ENCODE peak calls at places on chromosomes 4 and X, in eight cellular contexts. H, W, T, A, G, Y, P and C are unnamed samples.

GRCh38 chr4:15805583-15806517 is 27.7 kb downstream of the CD38 start:
- DNase-seq in P (no peak), T (no peak), G (peak; percentile 77), W (no peak), Y (peak; percentile 31), H (no peak), A (no peak), C (no peak)

GRCh38 chr4:130023088-130023487 is 927.1 kb downstream of the C4orf33 start:
- DNase-seq in W (no peak), G (no peak), A (no peak), T (no peak), H (no peak), Y (no peak), P (no peak), C (no peak)

GRCh38 chr4:77636902-77637301 is 31.3 kb downstream of the CXCL13 start:
- DNase-seq in A (no peak), T (no peak), Y (peak; percentile 44), G (peak; percentile 49), P (no peak), W (peak; percentile 72), H (no peak), C (no peak)

GRCh38 chr4:8291036-8291682 is 21.6 kb downstream of the HTRA3 start:
- DNase-seq in P (no peak), W (no peak), T (peak; percentile 3), Y (no peak), A (peak; percentile 11), H (no peak), G (no peak), C (no peak)

GRCh38 chrX:16702700-16703599 is 9.5 kb downstream of the CTPS2 start:
- DNase-seq in T (no peak), A (no peak), Y (no peak), W (peak; percentile 26), G (no peak), H (no peak), P (no peak), C (no peak)

GRCh38 chr4:169902658-169903345 is 123.4 kb downstream of the MFAP3L start:
- DNase-seq in T (no peak), P (no peak), G (no peak), Y (no peak), H (no peak), A (no peak), W (no peak), C (no peak)

GRCh38 chr4:6856391-6856790 is 53.2 kb upstream of the TBC1D14 start:
- DNase-seq in P (no peak), G (no peak), W (no peak), H (no peak), T (no peak), Y (no peak), A (no peak), C (no peak)

GRCh38 chrX:30777575-30777974 is 111.5 kb downstream of the TAB3 start:
- DNase-seq in W (no peak), A (no peak), P (no peak), Y (no peak), T (no peak), G (no peak), H (no peak), C (no peak)

GRCh38 chr4:80831383-80832361 is 198.8 kb upstream of the BMP3 start:
- DNase-seq in G (no peak), A (no peak), P (no peak), T (no peak), Y (no peak), H (no peak), W (no peak), C (no peak)

GRCh38 chr4:6250235-6250983 is 19.2 kb upstream of the WFS1 start:
- DNase-seq in H (no peak), W (no peak), Y (no peak), P (no peak), G (peak; percentile 84), A (no peak), T (no peak), C (no peak)

GRCh38 chr4:122305853-122306252 is 73.0 kb upstream of the ADAD1 start:
- DNase-seq in H (no peak), P (no peak), G (no peak), Y (no peak), A (no peak), W (no peak), T (no peak), C (no peak)

GRCh38 chr4:77605210-77605902 is at the start of gene CXCL13:
- DNase-seq in H (no peak), T (no peak), Y (no peak), P (no peak), A (no peak), W (no peak), G (no peak), C (no peak)

GRCh38 chr4:155974476-155974749 is 20.7 kb upstream of the CTSO start:
- DNase-seq in Y (no peak), H (no peak), T (no peak), G (no peak), A (no peak), P (no peak), W (no peak), C (no peak)

GRCh38 chrX:48508400-48509244 is at the start of gene PORCN:
- DNase-seq in Y (peak; percentile 84), T (peak; percentile 84), W (peak; percentile 88), G (peak; percentile 82), A (peak; percentile 86), P (peak; percentile 78), H (peak; percentile 79), C (peak; percentile 52)

GRCh38 chrX:17674611-17675010 is 62.7 kb upstream of the SCML1 start:
- DNase-seq in T (no peak), P (no peak), G (no peak), A (no peak), H (no peak), W (no peak), Y (no peak), C (no peak)

GRCh38 chr4:8247047-8247930 is 22.3 kb upstream of the HTRA3 start:
- DNase-seq in Y (peak; percentile 70), H (peak; percentile 96), A (peak; percentile 76), P (no peak), G (peak; percentile 52), T (peak; percentile 80), W (peak; percentile 26), C (no peak)

GRCh38 chr4:116499-116898 is 7.8 kb upstream of the ZNF718 start:
- DNase-seq in W (no peak), H (no peak), G (no peak), Y (no peak), T (no peak), P (no peak), A (no peak), C (no peak)

GRCh38 chr4:163495900-163496299 is 1.4 kb downstream of the TMA16 start:
- DNase-seq in T (no peak), H (no peak), G (no peak), Y (no peak), W (no peak), P (no peak), A (no peak), C (no peak)

GRCh38 chrX:66328950-66329596 is 165.0 kb downstream of the HEPH start:
- DNase-seq in W (no peak), H (no peak), P (no peak), Y (no peak), T (no peak), A (no peak), G (no peak), C (no peak)
- H3K9me3 ChIP-seq in W (no peaks in the 10 kb centered on the region), H (peaks cover 4% of the 10 kb centered on the region), P (peaks cover 7% of the 10 kb centered on the region), Y (no peaks in the 10 kb centered on the region), T (peaks cover 3% of the 10 kb centered on the region), A (no peaks in the 10 kb centered on the region), G (no peaks in the 10 kb centered on the region), C (no peaks in the 10 kb centered on the region)

DNA sequence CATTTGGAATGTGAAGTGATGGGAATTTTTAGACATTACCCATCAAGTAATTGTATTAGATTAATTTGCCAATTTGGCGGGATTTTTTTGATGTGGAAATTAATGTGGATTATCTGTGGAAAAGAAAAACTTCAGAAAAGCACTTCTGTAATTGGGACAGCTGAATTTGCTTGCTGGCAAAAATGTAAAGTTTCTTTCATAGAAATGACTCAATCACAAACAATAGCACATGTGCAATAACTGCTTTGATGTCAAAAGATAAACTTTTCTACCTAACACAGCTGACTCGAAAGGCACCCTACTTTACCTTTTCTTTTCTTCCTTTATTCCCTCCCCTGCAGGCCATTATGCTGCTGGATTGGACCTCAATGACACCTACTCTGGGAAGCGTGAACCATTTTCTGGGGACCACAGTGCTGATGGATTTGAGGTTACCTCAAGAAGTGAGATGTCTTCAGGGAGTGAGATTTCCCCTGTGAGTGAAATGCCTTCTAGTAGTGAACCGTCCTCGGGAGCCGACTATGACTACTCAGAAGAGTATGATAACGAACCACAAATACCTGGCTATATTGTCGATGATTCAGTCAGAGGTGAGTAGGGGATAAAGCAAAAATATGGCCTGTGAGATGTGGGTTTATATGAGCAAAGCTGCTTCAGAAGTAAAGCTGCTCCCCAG is 1.4 kb downstream of the AREG start:
- DNase-seq in A (no peak), T (no peak), G (no peak), Y (no peak), P (no peak), W (no peak), H (no peak), C (no peak)
- H3K9me3 ChIP-seq in A (no peaks in the 10 kb centered on the region), T (no peaks in the 10 kb centered on the region), G (no peaks in the 10 kb centered on the region), Y (no peaks in the 10 kb centered on the region), P (no peaks in the 10 kb centered on the region), W (no peaks in the 10 kb centered on the region), H (no peaks in the 10 kb centered on the region), C (no peaks in the 10 kb centered on the region)

GRCh38 chr4:4960574-4960973 is 58.7 kb downstream of the CYTL1 start:
- DNase-seq in Y (no peak), A (no peak), P (no peak), H (no peak), T (no peak), W (no peak), G (no peak), C (no peak)

GRCh38 chr4:4962928-4963327 is 56.3 kb downstream of the CYTL1 start:
- DNase-seq in A (no peak), H (no peak), Y (no peak), P (no peak), T (no peak), G (no peak), W (no peak), C (no peak)

DNA sequence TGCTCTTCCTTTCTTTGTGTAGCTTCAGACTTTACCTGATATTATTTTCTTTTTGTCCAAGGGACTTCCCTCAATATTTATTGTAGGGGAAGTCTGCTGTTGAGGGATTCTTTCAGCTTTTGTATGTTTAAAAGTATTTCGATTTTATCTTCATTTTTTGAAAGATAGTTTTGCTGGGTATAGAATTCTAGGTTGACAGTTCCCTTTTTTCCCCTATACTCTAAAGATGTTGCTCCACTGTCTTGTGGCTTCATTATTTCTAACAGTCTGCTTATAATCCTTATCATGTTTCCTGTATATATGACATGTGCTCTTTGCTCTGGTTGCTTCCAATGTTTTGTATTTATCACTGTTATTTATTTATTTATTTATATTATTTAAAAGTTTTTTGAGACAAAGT is 57.3 kb downstream of the CYTL1 start:
- DNase-seq in P (no peak), A (no peak), H (no peak), G (no peak), T (no peak), Y (no peak), W (no peak), C (no peak)
- H3K9me3 ChIP-seq in P (peaks cover 19% of the 10 kb centered on the region), A (peaks cover 56% of the 10 kb centered on the region), H (peaks cover 47% of the 10 kb centered on the region), G (peaks cover 23% of the 10 kb centered on the region), T (peaks cover 29% of the 10 kb centered on the region), Y (no peaks in the 10 kb centered on the region), W (peaks cover 24% of the 10 kb centered on the region), C (no peaks in the 10 kb centered on the region)

DNA sequence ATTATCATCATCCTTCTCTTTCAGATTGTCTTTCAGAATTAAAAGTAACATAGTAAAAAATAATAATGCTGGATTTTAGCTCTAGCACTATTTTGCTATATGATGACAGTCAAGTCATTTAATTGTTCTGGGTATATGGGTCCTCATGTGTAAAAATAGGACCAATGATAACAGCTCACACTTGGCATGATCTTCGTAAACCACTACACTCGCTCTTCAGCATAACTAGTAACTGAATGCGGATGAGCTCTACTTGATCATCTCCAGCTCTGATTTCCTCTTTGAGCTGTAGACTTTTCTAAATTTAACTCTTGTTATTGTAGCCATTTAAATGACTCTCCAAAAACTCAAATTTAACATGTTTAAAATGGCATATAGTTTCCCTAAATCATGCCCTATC is 831.8 kb upstream of the HS3ST1 start:
- DNase-seq in A (no peak), Y (no peak), T (no peak), G (no peak), H (no peak), W (no peak), P (no peak), C (no peak)
- H3K9me3 ChIP-seq in A (peaks cover 3% of the 10 kb centered on the region), Y (no peaks in the 10 kb centered on the region), T (peaks cover 2% of the 10 kb centered on the region), G (no peaks in the 10 kb centered on the region), H (no peaks in the 10 kb centered on the region), W (no peaks in the 10 kb centered on the region), P (no peaks in the 10 kb centered on the region), C (no peaks in the 10 kb centered on the region)